ENCODE peak calls at places on chromosome 15, in four cellular contexts. V, P, R and B are unnamed samples.

GRCh38 chr15:81024265-81024875 is 23.6 kb downstream of the TLNRD1 start:
- DNase-seq in R (no peak), V (no peak), P (no peak), B (no peak)

GRCh38 chr15:85582719-85583089 is 202.3 kb downstream of the AKAP13 start:
- DNase-seq in P (peak; percentile 75), V (no peak), R (peak; percentile 55), B (peak; percentile 82)

GRCh38 chr15:74995779-74996765 is 709 bp downstream of the SCAMP5 start:
- DNase-seq in P (peak; percentile 45), V (no peak), R (no peak), B (peak; percentile 79)

GRCh38 chr15:75646944-75647364 is 758 bp upstream of the SNX33 start:
- DNase-seq in V (no peak), P (peak; percentile 41), R (no peak), B (peak; percentile 63)

GRCh38 chr15:60933914-60934885 is 294.9 kb downstream of the RORA start:
- DNase-seq in V (no peak), P (no peak), R (no peak), B (no peak)

GRCh38 chr15:75656331-75656730 is 8.6 kb downstream of the SNX33 start:
- DNase-seq in R (no peak), V (no peak), P (no peak), B (no peak)

GRCh38 chr15:39077998-39078397 is 502.9 kb upstream of the THBS1 start:
- DNase-seq in R (no peak), P (no peak), V (no peak), B (no peak)

GRCh38 chr15:95528920-95529319 is 801.6 kb upstream of the NR2F2 start:
- DNase-seq in V (no peak), R (no peak), P (no peak), B (no peak)

GRCh38 chr15:84402856-84403608 is 167.5 kb downstream of the GOLGA6L4 start:
- DNase-seq in V (no peak), P (no peak), R (no peak), B (no peak)

GRCh38 chr15:77035999-77036471 is 34.9 kb downstream of the TSPAN3 start:
- DNase-seq in V (no peak), R (no peak), P (peak; percentile 7), B (no peak)

GRCh38 chr15:31346367-31347066 is 19.9 kb downstream of the KLF13 start:
- DNase-seq in R (no peak), P (no peak), V (no peak), B (no peak)

GRCh38 chr15:31343831-31344230 is 17.2 kb downstream of the KLF13 start:
- DNase-seq in R (no peak), V (no peak), P (peak; percentile 18), B (no peak)

GRCh38 chr15:31345606-31346366 is 19.2 kb downstream of the KLF13 start:
- DNase-seq in V (no peak), R (no peak), P (no peak), B (peak; percentile 12)

GRCh38 chr15:31344266-31344665 is 17.6 kb downstream of the KLF13 start:
- DNase-seq in P (no peak), V (no peak), R (no peak), B (peak; percentile 57)

DNA sequence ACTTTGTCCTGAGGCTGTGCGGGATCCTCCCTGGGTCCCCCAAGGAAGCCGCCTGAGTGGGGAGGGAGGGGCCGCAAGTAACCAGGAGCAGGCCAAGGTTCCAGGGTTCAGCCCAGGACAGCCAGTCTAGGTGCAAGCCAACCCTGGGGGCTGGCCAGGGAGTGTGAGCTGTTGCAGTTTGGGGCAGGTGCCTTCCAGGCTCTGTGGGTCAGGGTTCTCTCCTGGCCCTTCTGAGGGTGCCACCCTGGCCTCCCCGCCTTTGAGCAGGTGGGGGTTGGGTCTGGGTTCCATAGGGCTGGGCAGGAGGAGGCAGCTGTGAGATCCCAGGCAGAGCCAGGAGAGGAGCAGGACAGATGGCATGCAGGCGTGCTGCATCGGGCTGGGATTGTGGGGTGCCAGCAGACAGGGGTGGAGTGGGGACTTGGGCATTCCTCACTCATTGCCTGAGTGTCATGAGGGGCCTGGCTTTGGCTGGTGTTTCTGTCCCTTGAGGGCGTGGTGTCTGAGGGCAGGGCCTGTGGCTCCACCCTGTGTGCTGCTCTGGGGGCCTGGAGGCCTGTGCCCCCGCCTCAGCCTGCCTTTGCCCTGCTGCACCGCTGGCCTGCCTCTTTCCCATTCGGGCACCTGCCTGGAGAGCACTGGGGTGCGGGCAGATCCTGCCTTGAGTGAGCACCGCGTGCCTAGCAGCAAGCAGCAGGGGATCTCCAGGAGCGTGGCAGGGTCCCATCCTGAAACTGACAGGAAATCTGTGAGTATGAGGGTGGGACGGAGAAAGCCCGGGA is 18.4 kb downstream of the KLF13 start:
- DNase-seq in R (no peak), P (peak; percentile 89), V (no peak), B (peak; percentile 57)
- TF ChIP-seq POLR2A in R (no peak), P (peak; percentile 29), V (no peak), B (no peak)

DNA sequence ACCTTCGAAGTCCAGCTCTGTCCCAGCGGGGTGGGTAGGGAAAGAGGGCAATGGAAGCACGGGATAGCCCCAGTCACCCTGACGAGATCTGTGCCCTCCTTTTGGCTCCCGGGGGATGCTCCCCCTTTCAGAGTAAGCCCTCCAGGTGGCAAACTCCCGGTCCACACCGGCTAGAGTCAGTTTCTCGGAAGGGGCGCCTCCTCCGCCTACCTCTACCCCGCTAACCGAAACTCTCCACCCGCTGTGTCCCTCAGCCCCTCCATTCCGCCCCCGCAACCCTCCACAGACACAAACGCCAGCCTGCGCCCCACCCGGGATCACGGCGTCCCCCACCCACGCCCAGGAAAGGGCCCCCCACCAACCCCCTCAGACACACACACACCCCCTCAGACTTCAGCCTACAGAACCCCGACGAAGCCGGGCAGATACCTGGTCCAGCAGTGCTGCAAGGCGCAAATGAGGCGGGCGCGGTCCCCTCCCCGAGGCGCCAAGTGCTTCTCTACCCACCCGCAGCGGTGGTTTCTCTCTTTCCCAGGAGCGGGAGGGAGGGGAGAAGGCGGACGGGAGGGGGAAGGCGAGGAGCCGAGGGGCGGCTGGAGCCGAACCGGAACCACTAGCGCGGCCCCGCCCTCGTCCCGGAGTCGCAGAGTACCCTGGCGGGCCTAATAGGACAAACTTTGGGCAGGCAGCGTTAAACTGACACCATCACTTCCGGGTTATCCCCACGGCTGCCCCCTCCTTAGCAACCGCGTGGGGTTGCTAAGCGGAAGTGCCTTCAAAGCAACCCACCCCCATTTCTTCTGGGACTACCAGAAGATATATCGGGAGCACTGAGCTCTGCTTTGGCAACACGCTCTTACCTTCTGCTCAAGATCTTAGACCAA is at the start of gene CSNK1G1:
- DNase-seq in R (peak; percentile 96), V (peak; percentile 42), P (peak; percentile 93), B (peak; percentile 92)
- TF ChIP-seq POLR2A in R (no peak), V (peak; percentile 53), P (peak; percentile 43), B (peak; percentile 65)

GRCh38 chr15:34318277-34319079 is 19.1 kb downstream of the SLC12A6 start:
- DNase-seq in R (peak; percentile 41), P (peak; percentile 80), V (peak; percentile 35), B (peak; percentile 73)
- TF ChIP-seq POLR2A in R (peak; percentile 83), P (peak; percentile 84), V (no peak), B (no peak)

GRCh38 chr15:25439456-25439836 is 622 bp upstream of the UBE3A start:
- DNase-seq in P (peak; percentile 49), V (peak; percentile 2), R (no peak), B (peak; percentile 53)

GRCh38 chr15:25436707-25437106 is 2.1 kb downstream of the UBE3A start:
- DNase-seq in V (no peak), P (no peak), R (no peak), B (no peak)

GRCh38 chr15:25441111-25441510 is 2.3 kb upstream of the UBE3A start:
- DNase-seq in V (no peak), P (no peak), R (no peak), B (no peak)

GRCh38 chr15:25437751-25438600 is 848 bp downstream of the UBE3A start:
- DNase-seq in P (peak; percentile 58), V (peak; percentile 8), R (peak; percentile 52), B (peak; percentile 43)

GRCh38 chr15:25438601-25439455 is at the start of gene UBE3A:
- DNase-seq in P (peak; percentile 93), R (peak; percentile 90), V (peak; percentile 73), B (peak; percentile 94)
- TF ChIP-seq POLR2A in P (peak; percentile 78), R (peak; percentile 49), V (peak; percentile 88), B (peak; percentile 76)

GRCh38 chr15:101187820-101188516 is 63.9 kb downstream of the CHSY1 start:
- DNase-seq in V (no peak), R (no peak), P (no peak), B (peak; percentile 32)
- TF ChIP-seq POLR2A in V (no peak), R (no peak), P (no peak), B (no peak)

DNA sequence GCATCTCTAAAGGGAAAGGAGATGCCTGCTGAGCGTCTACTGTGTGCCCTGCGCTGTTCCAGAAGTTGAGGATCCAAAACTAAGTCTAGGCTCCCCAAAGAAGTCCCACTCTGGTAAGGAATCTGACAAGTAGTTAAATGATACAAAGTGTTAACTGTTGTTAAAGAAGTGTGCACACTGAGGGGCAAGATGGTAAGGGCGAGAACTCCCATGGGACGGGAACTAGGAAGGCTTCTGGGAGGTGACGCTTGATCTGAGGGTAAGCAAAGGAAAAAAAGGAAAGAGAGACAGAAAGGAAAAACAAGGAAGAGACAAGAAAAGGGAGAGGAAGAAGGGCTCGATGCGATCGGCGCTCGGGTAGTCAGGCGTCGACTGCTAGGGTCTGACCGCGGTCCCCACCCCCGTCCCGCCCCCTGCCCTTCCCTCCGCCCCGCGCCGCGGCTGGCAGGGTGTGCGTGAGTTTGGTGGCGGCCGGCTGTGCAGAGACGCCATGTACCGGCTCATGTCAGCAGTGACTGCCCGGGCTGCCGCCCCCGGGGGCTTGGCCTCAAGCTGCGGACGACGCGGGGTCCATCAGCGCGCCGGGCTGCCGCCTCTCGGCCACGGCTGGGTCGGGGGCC is at the start of gene LACTB:
- DNase-seq in P (peak; percentile 89), R (peak; percentile 86), V (peak; percentile 60), B (peak; percentile 91)
- TF ChIP-seq POLR2A in P (peak; percentile 85), R (peak; percentile 44), V (peak; percentile 77), B (peak; percentile 87)

GRCh38 chr15:52527898-52528464 is 699 bp downstream of the MYO5A start:
- DNase-seq in R (peak; percentile 27), P (peak; percentile 27), V (peak; percentile 41), B (peak; percentile 27)

GRCh38 chr15:52529289-52529929 is 729 bp upstream of the MYO5A start:
- DNase-seq in R (no peak), P (peak; percentile 20), V (no peak), B (no peak)

GRCh38 chr15:52529940-52530339 is 1.3 kb upstream of the MYO5A start:
- DNase-seq in V (no peak), R (no peak), P (no peak), B (no peak)

GRCh38 chr15:52527196-52527897 is 1.3 kb downstream of the MYO5A start:
- DNase-seq in R (no peak), P (no peak), V (no peak), B (no peak)

GRCh38 chr15:52528465-52529288 is at the start of gene MYO5A:
- DNase-seq in V (peak; percentile 57), R (peak; percentile 65), P (peak; percentile 73), B (peak; percentile 63)
- TF ChIP-seq POLR2A in V (peak; percentile 81), R (peak; percentile 5), P (peak; percentile 34), B (peak; percentile 54)

GRCh38 chr15:57316451-57316850 is 59.9 kb upstream of the CGNL1 start:
- DNase-seq in R (no peak), P (no peak), V (no peak), B (no peak)

GRCh38 chr15:57310876-57311275 is 65.4 kb upstream of the CGNL1 start:
- DNase-seq in P (no peak), R (no peak), V (no peak), B (no peak)

GRCh38 chr15:57312006-57312322 is 64.3 kb upstream of the CGNL1 start:
- DNase-seq in R (no peak), P (no peak), V (no peak), B (no peak)

GRCh38 chr15:57313134-57313483 is 63.2 kb upstream of the CGNL1 start:
- DNase-seq in R (no peak), P (no peak), V (no peak), B (no peak)

GRCh38 chr15:57312323-57313133 is 63.8 kb upstream of the CGNL1 start:
- DNase-seq in R (no peak), P (peak; percentile 84), V (no peak), B (no peak)
- TF ChIP-seq POLR2A in R (no peak), P (no peak), V (no peak), B (no peak)